ENCODE peak calls at places on chromosomes 13 and 19, in four cellular contexts. W, Z, M and O are unnamed samples.

GRCh38 chr19:46369817-46370216 is 22.9 kb downstream of the PPP5C start:
- DNase-seq in W (no peak), Z (no peak), M (no peak), O (no peak)

GRCh38 chr19:55308281-55308680 is 16.9 kb downstream of the TMEM150B start:
- DNase-seq in W (no peak), Z (no peak), M (no peak), O (no peak)

GRCh38 chr19:48965806-48966540 is 864 bp downstream of the FTL start:
- DNase-seq in W (peak), Z (peak), M (peak), O (peak)

GRCh38 chr13:82833928-82834327 is 1048.3 kb downstream of the SLITRK1 start:
- DNase-seq in W (no peak), Z (no peak), M (no peak), O (no peak)

GRCh38 chr19:5801796-5802616 is 2.9 kb upstream of the NRTN start:
- DNase-seq in W (no peak), Z (no peak), M (no peak), O (peak)

GRCh38 chr19:39937094-39937493 is 2.7 kb upstream of the FCGBP start:
- DNase-seq in W (no peak), Z (no peak), M (no peak), O (no peak)

GRCh38 chr19:18432275-18433038 is 5.5 kb downstream of the ISYNA1 start:
- DNase-seq in W (no peak), Z (no peak), M (peak), O (no peak)

GRCh38 chr13:45545686-45546409 is 69.7 kb downstream of the ERICH6B start:
- DNase-seq in W (no peak), Z (no peak), M (no peak), O (peak)

GRCh38 chr13:37144661-37145060 is 39.2 kb upstream of the CSNK1A1L start:
- DNase-seq in W (no peak), Z (no peak), M (no peak), O (no peak)